ENCODE peak calls at places on chromosomes 1 and 21, in five cellular contexts. One of them, this sample, is unnamed.
A peak's percentile ranks its signal among the peaks of the same experiment; 100 is the strongest.

GRCh38 chr1:86616871-86617270 is 70.0 kb downstream of the CLCA4 start:
- DNase-seq in NCI-H1436: no peak
- DNase-seq in EL: no peak
- DNase-seq in hepatocyte: peak; percentile 29
- DNase-seq in activated CD8-positive, alpha-beta T cell treated with anti-CD3 and anti-CD28 coated beads, Interleukin-2, amount 10 ng/mL, durations not matched to agents 7 days and 5 days: no peak
- DNase-seq in this sample: no peak

GRCh38 chr1:6981595-6981994 is 196.3 kb downstream of the CAMTA1 start:
- DNase-seq in NCI-H1436: no peak
- DNase-seq in EL: no peak
- DNase-seq in hepatocyte: no peak
- DNase-seq in activated CD8-positive, alpha-beta T cell treated with anti-CD3 and anti-CD28 coated beads, Interleukin-2, amount 10 ng/mL, durations not matched to agents 7 days and 5 days: no peak
- DNase-seq in this sample: no peak

GRCh38 chr1:1345384-1345783 is 3.8 kb downstream of the DVL1 start:
- DNase-seq in NCI-H1436: no peak
- DNase-seq in EL: no peak
- DNase-seq in hepatocyte: no peak
- DNase-seq in activated CD8-positive, alpha-beta T cell treated with anti-CD3 and anti-CD28 coated beads, Interleukin-2, amount 10 ng/mL, durations not matched to agents 7 days and 5 days: no peak
- DNase-seq in this sample: no peak

GRCh38 chr21:41932576-41933258 is 21.1 kb downstream of the C2CD2 start:
- DNase-seq in NCI-H1436: no peak
- DNase-seq in EL: peak; percentile 70
- DNase-seq in hepatocyte: peak; percentile 53
- DNase-seq in activated CD8-positive, alpha-beta T cell treated with anti-CD3 and anti-CD28 coated beads, Interleukin-2, amount 10 ng/mL, durations not matched to agents 7 days and 5 days: no peak
- DNase-seq in this sample: no peak

GRCh38 chr1:93599479-93599878 is 82.2 kb downstream of the BCAR3 start:
- DNase-seq in NCI-H1436: no peak
- DNase-seq in EL: no peak
- DNase-seq in hepatocyte: no peak
- DNase-seq in activated CD8-positive, alpha-beta T cell treated with anti-CD3 and anti-CD28 coated beads, Interleukin-2, amount 10 ng/mL, durations not matched to agents 7 days and 5 days: no peak
- DNase-seq in this sample: no peak

GRCh38 chr1:114208106-114208505 is 54.4 kb upstream of the SYT6 start:
- DNase-seq in NCI-H1436: no peak
- DNase-seq in EL: no peak
- DNase-seq in hepatocyte: no peak
- DNase-seq in activated CD8-positive, alpha-beta T cell treated with anti-CD3 and anti-CD28 coated beads, Interleukin-2, amount 10 ng/mL, durations not matched to agents 7 days and 5 days: no peak
- DNase-seq in this sample: no peak

GRCh38 chr1:9242338-9242969 is 7.9 kb downstream of the H6PD start:
- DNase-seq in NCI-H1436: no peak
- DNase-seq in EL: no peak
- DNase-seq in hepatocyte: peak; percentile 73
- DNase-seq in activated CD8-positive, alpha-beta T cell treated with anti-CD3 and anti-CD28 coated beads, Interleukin-2, amount 10 ng/mL, durations not matched to agents 7 days and 5 days: no peak
- DNase-seq in this sample: no peak

GRCh38 chr1:86155807-86156561 is 588 bp downstream of the COL24A1 start:
- DNase-seq in NCI-H1436: no peak
- DNase-seq in EL: peak; percentile 62
- DNase-seq in hepatocyte: peak; percentile 54
- DNase-seq in activated CD8-positive, alpha-beta T cell treated with anti-CD3 and anti-CD28 coated beads, Interleukin-2, amount 10 ng/mL, durations not matched to agents 7 days and 5 days: no peak
- DNase-seq in this sample: no peak

GRCh38 chr1:9594471-9595155 is 5.9 kb downstream of the TMEM201 start:
- DNase-seq in NCI-H1436: no peak
- DNase-seq in EL: no peak
- DNase-seq in hepatocyte: no peak
- DNase-seq in activated CD8-positive, alpha-beta T cell treated with anti-CD3 and anti-CD28 coated beads, Interleukin-2, amount 10 ng/mL, durations not matched to agents 7 days and 5 days: no peak
- DNase-seq in this sample: no peak

GRCh38 chr1:148263906-148264255 is 111.8 kb upstream of the NBPF11 start:
- DNase-seq in NCI-H1436: no peak
- DNase-seq in EL: no peak
- DNase-seq in hepatocyte: no peak
- DNase-seq in activated CD8-positive, alpha-beta T cell treated with anti-CD3 and anti-CD28 coated beads, Interleukin-2, amount 10 ng/mL, durations not matched to agents 7 days and 5 days: peak; percentile 29
- DNase-seq in this sample: no peak

GRCh38 chr1:113109908-113110554 is 37.0 kb downstream of the LRIG2 start:
- DNase-seq in NCI-H1436: no peak
- DNase-seq in EL: peak; percentile 95
- DNase-seq in hepatocyte: peak; percentile 35
- DNase-seq in activated CD8-positive, alpha-beta T cell treated with anti-CD3 and anti-CD28 coated beads, Interleukin-2, amount 10 ng/mL, durations not matched to agents 7 days and 5 days: no peak
- DNase-seq in this sample: peak; percentile 23

GRCh38 chr1:192763243-192763642 is 45.6 kb upstream of the RGS2 start:
- DNase-seq in NCI-H1436: no peak
- DNase-seq in EL: no peak
- DNase-seq in hepatocyte: no peak
- DNase-seq in activated CD8-positive, alpha-beta T cell treated with anti-CD3 and anti-CD28 coated beads, Interleukin-2, amount 10 ng/mL, durations not matched to agents 7 days and 5 days: no peak
- DNase-seq in this sample: no peak

This sample was measured in NCI-H2227 treated with DMSO at 0.1 percent for 48 hours.